ENCODE peak calls at places on chromosomes 3 and 15, in ten cellular contexts. H is A549; J is CD4-positive, alpha-beta memory T cell; F is body of pancreas; S is HCT116; T is NT2/D1; N is breast epithelium; W is fibroblast of pulmonary artery; P is cardiac muscle cell; D is dorsolateral prefrontal cortex. L is an unnamed sample.

GRCh38 chr3:13122101-13123055 is 49.1 kb upstream of the IQSEC1 start:
- DNase-seq in J (no peak), P (no peak), D (no peak), N (no peak), T (no peak), F (no peak), W (no peak), S (no peak), H (no peak), L (no peak)

GRCh38 chr3:186213946-186214345 is 105.1 kb upstream of the ETV5 start:
- DNase-seq in F (no peak), T (no peak), N (no peak), D (no peak), S (no peak), J (no peak), W (no peak), P (no peak), H (no peak), L (no peak)

GRCh38 chr15:88954431-88955277 is 41.5 kb upstream of the MFGE8 start:
- DNase-seq in S (no peak), P (peak), D (peak), T (no peak), N (no peak), J (no peak), F (peak), W (peak), H (no peak), L (no peak)

GRCh38 chr3:11803977-11804903 is 42.4 kb downstream of the TAMM41 start:
- DNase-seq in J (peak), F (peak), D (peak), N (peak), W (peak), P (peak), S (peak), H (peak), T (peak), L (no peak)

GRCh38 chr15:81097893-81098280 is 36.2 kb upstream of the CFAP161 start:
- DNase-seq in D (no peak), W (peak), S (no peak), T (no peak), H (no peak), N (no peak), J (no peak), F (no peak), P (peak), L (no peak)

GRCh38 chr3:154602241-154602640 is 172.3 kb upstream of the GPR149 start:
- DNase-seq in J (no peak), F (no peak), D (no peak), P (no peak), T (no peak), S (no peak), N (no peak), W (no peak), H (no peak), L (no peak)

GRCh38 chr15:88061452-88061851 is 195.1 kb downstream of the NTRK3 start:
- DNase-seq in H (no peak), D (no peak), F (no peak), S (no peak), P (no peak), J (no peak), T (no peak), W (no peak), N (no peak), L (no peak)

GRCh38 chr3:195165790-195166189 is 105.2 kb downstream of the XXYLT1 start:
- DNase-seq in H (no peak), J (no peak), T (no peak), N (no peak), F (no peak), S (no peak), P (no peak), W (no peak), D (no peak), L (no peak)

GRCh38 chr3:178233371-178233770 is 302.9 kb upstream of the KCNMB2 start:
- DNase-seq in T (no peak), S (no peak), D (no peak), J (no peak), H (no peak), P (no peak), W (no peak), F (no peak), N (no peak), L (no peak)

GRCh38 chr3:128487813-128488635 is 5.0 kb downstream of the GATA2 start:
- DNase-seq in N (peak), W (peak), P (peak), J (no peak), T (peak), F (peak), H (peak), S (peak), D (peak), L (no peak)

GRCh38 chr15:40338041-40338657 is 2.6 kb downstream of the CCDC9B start:
- DNase-seq in T (peak), D (peak), W (peak), H (peak), P (peak), N (no peak), J (peak), S (peak), F (peak), L (peak)

GRCh38 chr15:91224750-91225380 is 124.8 kb downstream of the SV2B start:
- DNase-seq in P (peak), J (no peak), W (peak), T (peak), F (peak), N (no peak), H (peak), D (no peak), S (peak), L (no peak)

GRCh38 chr3:87488725-87489124 is 212.3 kb upstream of the POU1F1 start:
- DNase-seq in P (no peak), J (no peak), W (no peak), D (no peak), H (no peak), T (no peak), N (no peak), S (no peak), F (no peak), L (no peak)

GRCh38 chr15:52417501-52417900 is 111.2 kb downstream of the MYO5A start:
- DNase-seq in T (no peak), N (no peak), P (peak), S (no peak), W (peak), F (no peak), H (no peak), J (no peak), D (no peak), L (no peak)

GRCh38 chr3:23735575-23736326 is 70.0 kb upstream of the UBE2E1 start:
- DNase-seq in F (no peak), W (peak), D (peak), P (peak), T (no peak), H (no peak), S (no peak), J (no peak), N (no peak), L (no peak)

GRCh38 chr3:21517184-21517583 is 233.8 kb downstream of the ZNF385D start:
- DNase-seq in J (no peak), T (no peak), P (no peak), N (no peak), F (no peak), S (no peak), D (no peak), W (no peak), H (no peak), L (no peak)

GRCh38 chr15:48785195-48785594 is 25.7 kb downstream of the CEP152 start:
- DNase-seq in F (peak), W (no peak), N (no peak), D (no peak), P (no peak), S (no peak), J (no peak), H (no peak), T (no peak), L (no peak)

GRCh38 chr3:169148448-169149348 is 514.8 kb downstream of the MECOM start:
- DNase-seq in W (peak), T (no peak), D (no peak), N (no peak), F (peak), J (no peak), P (peak), H (no peak), S (no peak), L (no peak)

GRCh38 chr3:58032186-58032585 is 24.0 kb downstream of the FLNB start:
- DNase-seq in H (no peak), J (no peak), N (no peak), P (peak), F (no peak), W (peak), D (no peak), S (no peak), T (no peak), L (no peak)

GRCh38 chr3:134620476-134621115 is 30.2 kb downstream of the KY start:
- DNase-seq in J (no peak), W (no peak), H (no peak), T (no peak), S (no peak), P (no peak), D (no peak), N (peak), F (no peak), L (no peak)

GRCh38 chr3:37321260-37321852 is 147.0 kb upstream of the LRRFIP2 start:
- DNase-seq in N (no peak), D (no peak), P (peak), T (no peak), F (no peak), S (no peak), W (peak), J (no peak), H (no peak), L (no peak)
- H3K4me3 ChIP-seq in N (no peak), D (no peak), P (no peak), T (no peak), F (no peak), S (no peak), W (no peak), J (no peak), H (no peak), L (peak)

GRCh38 chr3:114383875-114384557 is 90.2 kb downstream of the TIGIT start:
- DNase-seq in D (peak), H (peak), S (peak), T (peak), W (peak), F (peak), J (peak), P (peak), N (peak), L (peak)
- H3K4me3 ChIP-seq in D (peak), H (no peak), S (no peak), T (no peak), W (peak), F (no peak), J (no peak), P (no peak), N (peak), L (peak)

GRCh38 chr3:190436356-190436755 is 13.3 kb downstream of the TMEM207 start:
- DNase-seq in P (no peak), F (no peak), T (no peak), D (no peak), S (no peak), W (no peak), N (no peak), J (no peak), H (no peak), L (no peak)
- H3K4me3 ChIP-seq in P (no peak), F (no peak), T (no peak), D (no peak), S (no peak), W (no peak), N (no peak), J (no peak), H (no peak), L (no peak)

GRCh38 chr15:59686389-59686788 is 2.7 kb downstream of the BNIP2 start:
- DNase-seq in T (no peak), H (no peak), F (peak), D (no peak), P (no peak), S (no peak), W (no peak), J (no peak), N (no peak), L (no peak)
- H3K4me3 ChIP-seq in T (no peak), H (no peak), F (no peak), D (no peak), P (no peak), S (no peak), W (peak), J (no peak), N (no peak), L (peak)

GRCh38 chr3:131972550-131972949 is 62.3 kb downstream of the CPNE4 start:
- DNase-seq in P (peak), T (no peak), S (no peak), F (no peak), D (no peak), W (no peak), J (no peak), H (no peak), N (no peak), L (no peak)
- H3K4me3 ChIP-seq in P (no peak), T (no peak), S (no peak), F (no peak), D (no peak), W (no peak), J (no peak), H (no peak), N (no peak), L (no peak)

GRCh38 chr3:64673159-64673715 is 14.6 kb downstream of the ADAMTS9 start:
- DNase-seq in J (no peak), H (no peak), D (no peak), N (no peak), F (no peak), T (no peak), P (no peak), W (no peak), S (no peak), L (no peak)

GRCh38 chr3:64676831-64677230 is 11.0 kb downstream of the ADAMTS9 start:
- DNase-seq in W (no peak), H (no peak), N (no peak), S (no peak), F (no peak), D (no peak), J (no peak), P (no peak), T (no peak), L (no peak)

GRCh38 chr3:64675848-64676247 is 12.0 kb downstream of the ADAMTS9 start:
- DNase-seq in P (no peak), H (no peak), S (no peak), F (no peak), T (no peak), W (no peak), D (no peak), N (no peak), J (no peak), L (no peak)

GRCh38 chr3:64677961-64678716 is 9.7 kb downstream of the ADAMTS9 start:
- DNase-seq in N (no peak), H (no peak), J (no peak), D (no peak), S (no peak), T (no peak), F (no peak), P (no peak), W (no peak), L (no peak)

GRCh38 chr3:64674591-64675076 is 13.2 kb downstream of the ADAMTS9 start:
- DNase-seq in H (no peak), S (no peak), N (no peak), F (peak), T (no peak), D (no peak), J (no peak), W (no peak), P (peak), L (no peak)
- H3K4me3 ChIP-seq in H (no peak), S (no peak), N (no peak), F (no peak), T (no peak), D (no peak), J (no peak), W (no peak), P (no peak), L (no peak)

GRCh38 chr3:114455432-114455831 is 161.6 kb downstream of the TIGIT start:
- DNase-seq in H (no peak), P (no peak), N (no peak), J (no peak), D (no peak), W (no peak), S (no peak), T (no peak), F (no peak), L (no peak)
- H3K4me3 ChIP-seq in H (no peak), P (peak), N (peak), J (no peak), D (peak), W (no peak), S (no peak), T (no peak), F (no peak), L (no peak)

DNA sequence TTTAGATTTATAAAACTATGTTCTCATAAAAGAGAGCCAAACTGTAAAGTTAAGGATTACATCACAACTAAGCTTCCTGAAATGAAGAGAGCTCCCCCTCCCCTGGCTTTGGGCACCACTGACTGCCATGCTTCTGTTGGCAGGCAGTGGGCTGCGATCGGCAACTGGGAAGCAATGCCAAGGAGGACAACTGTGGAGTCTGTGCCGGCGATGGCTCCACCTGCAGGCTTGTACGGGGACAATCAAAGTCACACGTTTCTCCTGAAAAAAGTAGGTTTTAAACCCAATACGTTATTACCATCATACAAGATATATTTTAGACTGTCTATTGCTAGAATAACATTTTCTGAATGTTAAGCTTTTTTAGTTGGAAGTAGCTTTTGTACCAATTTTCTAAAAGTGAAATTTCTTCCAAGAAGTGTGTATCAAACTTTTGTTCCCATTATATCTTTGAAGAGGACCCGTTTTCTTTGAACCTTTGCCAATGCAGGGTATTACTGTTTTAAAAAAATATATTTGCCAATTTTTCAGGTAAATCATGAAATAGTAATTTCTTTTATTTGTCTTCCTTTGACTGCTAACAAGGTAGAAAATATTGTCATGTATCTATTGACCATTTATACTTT is 184.1 kb downstream of the ADAMTSL3 start:
- DNase-seq in P (peak), W (peak), S (peak), T (peak), N (no peak), J (no peak), H (peak), F (peak), D (peak), L (no peak)
- H3K4me3 ChIP-seq in P (no peak), W (no peak), S (no peak), T (no peak), N (no peak), J (no peak), H (no peak), F (no peak), D (no peak), L (no peak)

L was measured in CD4-positive, CD25-positive, alpha-beta regulatory T cell.